ENCODE peak calls at places on chromosomes 12 and 14, in five cellular contexts. Z is heart right ventricle, E is posterior vena cava, V is A172, L is GM04504. C is an unnamed sample.
A peak's percentile ranks its signal among the peaks of the same experiment; 100 is the strongest.

GRCh38 chr12:18261906-18262305 is 588 bp downstream of the PIK3C2G start:
- DNase-seq in Z (no peak), E (no peak), V (no peak), L (no peak), C (no peak)

GRCh38 chr14:55514819-55515470 is 65.1 kb upstream of the KTN1 start:
- DNase-seq in Z (no peak), E (no peak), V (peak; percentile 38), L (peak; percentile 43), C (no peak)

GRCh38 chr14:106185837-106186233 is 659.5 kb downstream of the TMEM121 start:
- DNase-seq in Z (no peak), E (no peak), V (no peak), L (no peak), C (no peak)

GRCh38 chr12:26054383-26054782 is 70.5 kb downstream of the BHLHE41 start:
- DNase-seq in Z (no peak), E (no peak), V (no peak), L (no peak), C (no peak)

GRCh38 chr14:103504991-103505565 is 17.6 kb downstream of the CKB start:
- DNase-seq in Z (no peak), E (peak; percentile 59), V (no peak), L (no peak), C (no peak)

GRCh38 chr12:116635487-116635886 is 76.3 kb downstream of the MAP1LC3B2 start:
- DNase-seq in Z (no peak), E (no peak), V (no peak), L (no peak), C (no peak)

GRCh38 chr14:74014299-74014698 is 4.8 kb downstream of the ENTPD5 start:
- DNase-seq in Z (no peak), E (no peak), V (no peak), L (no peak), C (no peak)

GRCh38 chr12:120646044-120646443 is 5.6 kb downstream of the CABP1 start:
- DNase-seq in Z (no peak), E (no peak), V (no peak), L (no peak), C (no peak)

GRCh38 chr12:27592548-27592947 is 68.5 kb downstream of the PPFIBP1 start:
- DNase-seq in Z (no peak), E (no peak), V (peak; percentile 67), L (no peak), C (peak; percentile 71)

GRCh38 chr14:60485600-60486251 is at the start of gene C14orf39:
- DNase-seq in Z (no peak), E (no peak), V (no peak), L (no peak), C (no peak)

GRCh38 chr14:100295376-100296105 is 10.7 kb downstream of the SLC25A29 start:
- DNase-seq in Z (no peak), E (peak; percentile 67), V (no peak), L (no peak), C (peak; percentile 36)

GRCh38 chr14:34650786-34651584 is 21.0 kb upstream of the SNX6 start:
- DNase-seq in Z (no peak), E (no peak), V (peak; percentile 93), L (peak; percentile 99), C (no peak)

GRCh38 chr12:130879212-130879686 is 7.4 kb downstream of the RAN start:
- DNase-seq in Z (no peak), E (no peak), V (no peak), L (no peak), C (peak; percentile 61)

GRCh38 chr14:73472182-73473114 is 14.1 kb upstream of the NUMB start:
- DNase-seq in Z (no peak), E (no peak), V (peak; percentile 66), L (no peak), C (no peak)

GRCh38 chr14:102759416-102759815 is 17.8 kb upstream of the TRAF3 start:
- DNase-seq in Z (no peak), E (no peak), V (no peak), L (no peak), C (no peak)

GRCh38 chr14:100416921-100417451 is 93.8 kb downstream of the SLC25A47 start:
- DNase-seq in Z (no peak), E (no peak), V (peak; percentile 52), L (peak; percentile 62), C (no peak)

GRCh38 chr14:50920482-50921225 is 23.6 kb downstream of the PYGL start:
- DNase-seq in Z (no peak), E (no peak), V (peak; percentile 44), L (peak; percentile 70), C (no peak)

GRCh38 chr12:38502420-38502819 is 185.8 kb downstream of the ALG10B start:
- DNase-seq in Z (no peak), E (no peak), V (no peak), L (no peak), C (no peak)

GRCh38 chr14:38342803-38343202 is 86.9 kb upstream of the CLEC14A start:
- DNase-seq in Z (no peak), E (no peak), V (peak; percentile 59), L (peak; percentile 58), C (no peak)

GRCh38 chr14:67516679-67517078 is 16.4 kb upstream of the PLEKHH1 start:
- DNase-seq in Z (no peak), E (no peak), V (no peak), L (no peak), C (no peak)

GRCh38 chr12:26736563-26737486 is 96.2 kb downstream of the ITPR2 start:
- DNase-seq in Z (no peak), E (no peak), V (no peak), L (no peak), C (no peak)

GRCh38 chr12:54306925-54307731 is 6.3 kb upstream of the NFE2 start:
- DNase-seq in Z (peak; percentile 71), E (peak; percentile 96), V (peak; percentile 80), L (no peak), C (peak; percentile 76)

GRCh38 chr14:20671597-20672283 is 12.6 kb upstream of the RNASE4 start:
- DNase-seq in Z (no peak), E (no peak), V (no peak), L (no peak), C (no peak)

GRCh38 chr12:128783129-128783574 is 40.6 kb downstream of the SLC15A4 start:
- DNase-seq in Z (no peak), E (no peak), V (no peak), L (no peak), C (peak; percentile 14)

GRCh38 chr14:64849940-64850339 is 29.8 kb downstream of the SPTB start:
- DNase-seq in Z (no peak), E (no peak), V (no peak), L (no peak), C (no peak)

GRCh38 chr12:67039995-67040860 is 228.9 kb upstream of the CAND1 start:
- DNase-seq in Z (no peak), E (no peak), V (no peak), L (no peak), C (no peak)

C was measured in sigmoid colon.